ENCODE peak calls at places on chromosomes 6 and 20, in six cellular contexts. Z is NCI-H1417; Y is GM18507; D is T1000; Q is NCI-H2081; U is stimulated activated CD8-positive, alpha-beta memory T cell treated with anti-CD3 and anti-CD28 coated beads, Interleukin-12 subunit alpha, Interleukin-12 subunit beta, amount 100 ng/mL, for 1 hour. H is an unnamed sample.

GRCh38 chr6:128179890-128180440 is 279.1 kb upstream of the THEMIS start:
- DNase-seq in Z (no peak), Y (no peak), D (no peak), Q (no peak), U (no peak), H (no peak)

GRCh38 chr6:52285174-52286068 is 879 bp upstream of the MCM3 start:
- DNase-seq in Z (peak), Y (no peak), D (no peak), Q (no peak), U (no peak), H (no peak)

GRCh38 chr20:20276806-20277530 is 90.9 kb upstream of the INSM1 start:
- DNase-seq in Z (peak), Y (no peak), D (no peak), Q (no peak), U (no peak), H (no peak)

GRCh38 chr6:45743028-45743615 is 272.5 kb downstream of the CLIC5 start:
- DNase-seq in Z (no peak), Y (no peak), D (no peak), Q (no peak), U (no peak), H (no peak)

GRCh38 chr6:11179088-11179977 is 53.1 kb downstream of the NEDD9 start:
- DNase-seq in Z (peak), Y (no peak), D (no peak), Q (no peak), U (no peak), H (no peak)

GRCh38 chr6:36319436-36319762 is 17.3 kb downstream of the BNIP5 start:
- DNase-seq in Z (peak), Y (no peak), D (no peak), Q (peak), U (no peak), H (no peak)

GRCh38 chr20:2840967-2841531 is 504 bp downstream of the VPS16 start:
- DNase-seq in Z (peak), Y (peak), D (peak), Q (peak), U (no peak), H (peak)

GRCh38 chr6:131443514-131443913 is 129.5 kb upstream of the ARG1 start:
- DNase-seq in Z (no peak), Y (no peak), D (no peak), Q (no peak), U (no peak), H (no peak)

GRCh38 chr6:69650703-69651102 is 146.1 kb downstream of the LMBRD1 start:
- DNase-seq in Z (no peak), Y (no peak), D (no peak), Q (no peak), U (no peak), H (no peak)

GRCh38 chr6:1890071-1890470 is 280.4 kb downstream of the FOXC1 start:
- DNase-seq in Z (no peak), Y (no peak), D (no peak), Q (no peak), U (no peak), H (no peak)

GRCh38 chr20:9093203-9093962 is 24.5 kb downstream of the PLCB4 start:
- DNase-seq in Z (no peak), Y (no peak), D (no peak), Q (no peak), U (no peak), H (no peak)

GRCh38 chr6:144582939-144583613 is 297.9 kb downstream of the UTRN start:
- DNase-seq in Z (peak), Y (peak), D (no peak), Q (no peak), U (peak), H (no peak)

GRCh38 chr6:143629104-143630080 is 48.4 kb upstream of the PHACTR2 start:
- DNase-seq in Z (no peak), Y (no peak), D (no peak), Q (no peak), U (no peak), H (no peak)

GRCh38 chr6:112258636-112259336 is 4.4 kb upstream of the LAMA4 start:
- DNase-seq in Z (no peak), Y (no peak), D (no peak), Q (no peak), U (no peak), H (no peak)

GRCh38 chr6:47209632-47210031 is 100.1 kb downstream of the TNFRSF21 start:
- DNase-seq in Z (no peak), Y (no peak), D (no peak), Q (no peak), U (no peak), H (no peak)

GRCh38 chr20:30286157-30286556 is 971.3 kb upstream of the DEFB115 start:
- DNase-seq in Z (peak), Y (no peak), D (no peak), Q (no peak), U (no peak), H (no peak)

GRCh38 chr6:15457121-15457646 is 205.6 kb downstream of the DTNBP1 start:
- DNase-seq in Z (peak), Y (no peak), D (no peak), Q (no peak), U (no peak), H (no peak)

GRCh38 chr6:68279793-68280557 is 355.1 kb upstream of the ADGRB3 start:
- DNase-seq in Z (no peak), Y (no peak), D (peak), Q (no peak), U (no peak), H (no peak)

H was measured in mesenteric fat pad.